ENCODE peak calls at places on chromosome 6, in six cellular contexts. One of them, this sample, is unnamed.

GRCh38 chr6:148750826-148751225 is 4.0 kb downstream of the UST start:
- DNase-seq in neuronal stem cell: no peak
- DNase-seq in HL-60: no peak
- DNase-seq in GM12865: no peak
- DNase-seq in keratinocyte: no peak
- DNase-seq in AG04450: no peak
- DNase-seq in this sample: no peak

GRCh38 chr6:149929422-149929821 is 6.5 kb upstream of the RAET1G start:
- DNase-seq in neuronal stem cell: no peak
- DNase-seq in HL-60: no peak
- DNase-seq in GM12865: no peak
- DNase-seq in keratinocyte: no peak
- DNase-seq in AG04450: no peak
- DNase-seq in this sample: no peak

GRCh38 chr6:90217621-90218496 is 78.8 kb downstream of the BACH2 start:
- DNase-seq in neuronal stem cell: no peak
- DNase-seq in HL-60: no peak
- DNase-seq in GM12865: no peak
- DNase-seq in keratinocyte: no peak
- DNase-seq in AG04450: no peak
- DNase-seq in this sample: no peak

GRCh38 chr6:41061196-41061726 is 8.3 kb downstream of the APOBEC2 start:
- DNase-seq in neuronal stem cell: no peak
- DNase-seq in HL-60: no peak
- DNase-seq in GM12865: no peak
- DNase-seq in keratinocyte: no peak
- DNase-seq in AG04450: no peak
- DNase-seq in this sample: no peak

GRCh38 chr6:158080849-158081656 is 87.0 kb downstream of the SERAC1 start:
- DNase-seq in neuronal stem cell: no peak
- DNase-seq in HL-60: no peak
- DNase-seq in GM12865: no peak
- DNase-seq in keratinocyte: no peak
- DNase-seq in AG04450: no peak
- DNase-seq in this sample: no peak

GRCh38 chr6:67615796-67616195 is 1019.3 kb upstream of the ADGRB3 start:
- DNase-seq in neuronal stem cell: no peak
- DNase-seq in HL-60: no peak
- DNase-seq in GM12865: no peak
- DNase-seq in keratinocyte: no peak
- DNase-seq in AG04450: no peak
- DNase-seq in this sample: peak

GRCh38 chr6:43076093-43076927 is at the start of gene PTK7:
- DNase-seq in neuronal stem cell: peak
- DNase-seq in HL-60: no peak
- DNase-seq in GM12865: no peak
- DNase-seq in keratinocyte: no peak
- DNase-seq in AG04450: no peak
- DNase-seq in this sample: peak

GRCh38 chr6:52155791-52156576 is 30.2 kb upstream of the IL17A start:
- DNase-seq in neuronal stem cell: no peak
- DNase-seq in HL-60: no peak
- DNase-seq in GM12865: peak
- DNase-seq in keratinocyte: no peak
- DNase-seq in AG04450: no peak
- DNase-seq in this sample: no peak

GRCh38 chr6:20811112-20811746 is 277.0 kb downstream of the CDKAL1 start:
- DNase-seq in neuronal stem cell: peak
- DNase-seq in HL-60: no peak
- DNase-seq in GM12865: no peak
- DNase-seq in keratinocyte: peak
- DNase-seq in AG04450: peak
- DNase-seq in this sample: peak

GRCh38 chr6:80872194-80872950 is 765.9 kb downstream of the BCKDHB start:
- DNase-seq in neuronal stem cell: no peak
- DNase-seq in HL-60: no peak
- DNase-seq in GM12865: no peak
- DNase-seq in keratinocyte: no peak
- DNase-seq in AG04450: no peak
- DNase-seq in this sample: no peak

GRCh38 chr6:72262254-72262653 is 359.6 kb upstream of the KCNQ5 start:
- DNase-seq in neuronal stem cell: no peak
- DNase-seq in HL-60: no peak
- DNase-seq in GM12865: no peak
- DNase-seq in keratinocyte: no peak
- DNase-seq in AG04450: no peak
- DNase-seq in this sample: no peak

GRCh38 chr6:32127409-32127716 is 683 bp downstream of the ATF6B start:
- DNase-seq in neuronal stem cell: no peak
- DNase-seq in HL-60: no peak
- DNase-seq in GM12865: no peak
- DNase-seq in keratinocyte: no peak
- DNase-seq in AG04450: no peak
- DNase-seq in this sample: no peak

GRCh38 chr6:32129297-32130088 is 595 bp downstream of the FKBPL start:
- DNase-seq in neuronal stem cell: no peak
- DNase-seq in HL-60: no peak
- DNase-seq in GM12865: no peak
- DNase-seq in keratinocyte: no peak
- DNase-seq in AG04450: no peak
- DNase-seq in this sample: no peak

GRCh38 chr6:32126880-32127279 is 1.2 kb downstream of the ATF6B start:
- DNase-seq in neuronal stem cell: no peak
- DNase-seq in HL-60: no peak
- DNase-seq in GM12865: no peak
- DNase-seq in keratinocyte: no peak
- DNase-seq in AG04450: no peak
- DNase-seq in this sample: no peak

GRCh38 chr6:32127717-32128592 is at the start of gene ATF6B:
- DNase-seq in neuronal stem cell: peak
- DNase-seq in HL-60: peak
- DNase-seq in GM12865: peak
- DNase-seq in keratinocyte: peak
- DNase-seq in AG04450: peak
- DNase-seq in this sample: peak

GRCh38 chr6:32128751-32129296 is 778 bp upstream of the ATF6B start:
- DNase-seq in neuronal stem cell: no peak
- DNase-seq in HL-60: no peak
- DNase-seq in GM12865: no peak
- DNase-seq in keratinocyte: no peak
- DNase-seq in AG04450: no peak
- DNase-seq in this sample: no peak
- H3K4me3 ChIP-seq in neuronal stem cell: no peak
- H3K4me3 ChIP-seq in HL-60: peak
- H3K4me3 ChIP-seq in GM12865: no peak
- H3K4me3 ChIP-seq in keratinocyte: peak
- H3K4me3 ChIP-seq in AG04450: peak
- H3K4me3 ChIP-seq in this sample: no peak

GRCh38 chr6:7726416-7727149 is 684 bp downstream of the BMP6 start:
- DNase-seq in neuronal stem cell: peak
- DNase-seq in HL-60: no peak
- DNase-seq in GM12865: peak
- DNase-seq in keratinocyte: no peak
- DNase-seq in AG04450: no peak
- DNase-seq in this sample: peak

GRCh38 chr6:7725412-7725811 is 487 bp upstream of the BMP6 start:
- DNase-seq in neuronal stem cell: no peak
- DNase-seq in HL-60: no peak
- DNase-seq in GM12865: no peak
- DNase-seq in keratinocyte: no peak
- DNase-seq in AG04450: no peak
- DNase-seq in this sample: no peak

GRCh38 chr6:7727150-7727950 is 1.5 kb downstream of the BMP6 start:
- DNase-seq in neuronal stem cell: peak
- DNase-seq in HL-60: no peak
- DNase-seq in GM12865: peak
- DNase-seq in keratinocyte: no peak
- DNase-seq in AG04450: no peak
- DNase-seq in this sample: peak

GRCh38 chr6:7727951-7728854 is 2.3 kb downstream of the BMP6 start:
- DNase-seq in neuronal stem cell: peak
- DNase-seq in HL-60: peak
- DNase-seq in GM12865: peak
- DNase-seq in keratinocyte: no peak
- DNase-seq in AG04450: no peak
- DNase-seq in this sample: peak

GRCh38 chr6:7725849-7726415 is at the start of gene BMP6:
- DNase-seq in neuronal stem cell: peak
- DNase-seq in HL-60: peak
- DNase-seq in GM12865: peak
- DNase-seq in keratinocyte: peak
- DNase-seq in AG04450: peak
- DNase-seq in this sample: peak
- H3K4me3 ChIP-seq in neuronal stem cell: peak
- H3K4me3 ChIP-seq in HL-60: peak
- H3K4me3 ChIP-seq in GM12865: peak
- H3K4me3 ChIP-seq in keratinocyte: peak
- H3K4me3 ChIP-seq in AG04450: peak
- H3K4me3 ChIP-seq in this sample: peak

GRCh38 chr6:75333811-75334210 is 49.2 kb upstream of the TMEM30A start:
- DNase-seq in neuronal stem cell: no peak
- DNase-seq in HL-60: no peak
- DNase-seq in GM12865: no peak
- DNase-seq in keratinocyte: no peak
- DNase-seq in AG04450: no peak
- DNase-seq in this sample: no peak
- H3K4me3 ChIP-seq in neuronal stem cell: peak
- H3K4me3 ChIP-seq in HL-60: no peak
- H3K4me3 ChIP-seq in GM12865: no peak
- H3K4me3 ChIP-seq in keratinocyte: no peak
- H3K4me3 ChIP-seq in AG04450: no peak
- H3K4me3 ChIP-seq in this sample: no peak

DNA sequence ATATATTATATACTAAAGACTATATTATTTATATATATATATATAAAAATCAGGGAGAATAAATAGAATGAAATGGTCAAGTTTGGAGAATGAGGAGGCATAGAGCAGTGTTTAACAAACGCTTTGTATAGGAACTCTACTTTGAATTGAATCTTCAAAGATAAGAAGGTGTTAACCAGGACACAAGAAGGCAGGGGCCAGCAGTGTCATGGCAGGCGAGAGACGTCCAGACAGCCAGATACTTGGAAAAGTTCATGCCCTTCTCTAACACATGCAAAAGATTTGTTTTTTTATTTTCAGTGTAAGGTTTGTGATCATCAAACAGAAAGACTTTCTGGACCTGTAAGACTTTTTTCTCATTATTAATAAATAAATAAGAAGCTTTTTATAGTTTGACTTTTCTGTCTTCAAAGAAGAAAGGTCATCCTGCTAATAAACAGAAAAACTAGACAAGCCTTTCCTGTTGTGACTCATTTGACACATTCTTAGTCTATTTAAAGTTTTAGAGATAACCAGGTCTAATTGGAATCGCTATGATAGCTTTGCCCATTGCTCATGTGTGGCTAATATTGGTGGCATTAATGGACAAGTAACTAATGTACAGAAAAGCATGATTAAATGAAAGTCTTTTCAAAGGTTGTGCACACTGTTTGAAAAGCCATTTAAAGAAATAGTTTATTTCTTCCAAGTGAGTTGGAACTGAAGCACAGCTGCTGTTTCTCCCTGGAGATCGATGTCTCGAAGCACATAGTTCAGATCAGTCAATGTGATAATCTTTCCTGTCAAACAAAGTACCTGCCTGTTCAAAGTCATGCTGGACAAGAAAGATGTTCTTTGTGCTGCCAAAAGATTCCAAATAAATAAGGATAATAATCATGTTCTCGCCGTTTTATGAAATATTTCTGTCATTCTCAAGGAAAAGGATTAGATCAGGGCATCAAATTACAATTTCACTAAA is 420.4 kb upstream of the OPRM1 start:
- DNase-seq in neuronal stem cell: no peak
- DNase-seq in HL-60: no peak
- DNase-seq in GM12865: no peak
- DNase-seq in keratinocyte: no peak
- DNase-seq in AG04450: no peak
- DNase-seq in this sample: no peak
- H3K4me3 ChIP-seq in neuronal stem cell: no peak
- H3K4me3 ChIP-seq in HL-60: no peak
- H3K4me3 ChIP-seq in GM12865: no peak
- H3K4me3 ChIP-seq in keratinocyte: no peak
- H3K4me3 ChIP-seq in AG04450: no peak
- H3K4me3 ChIP-seq in this sample: no peak

GRCh38 chr6:26657268-26657667 is 2.3 kb downstream of the ZNF322 start:
- DNase-seq in neuronal stem cell: no peak
- DNase-seq in HL-60: no peak
- DNase-seq in GM12865: no peak
- DNase-seq in keratinocyte: no peak
- DNase-seq in AG04450: no peak
- DNase-seq in this sample: no peak
- H3K4me3 ChIP-seq in neuronal stem cell: no peak
- H3K4me3 ChIP-seq in HL-60: no peak
- H3K4me3 ChIP-seq in GM12865: no peak
- H3K4me3 ChIP-seq in keratinocyte: no peak
- H3K4me3 ChIP-seq in AG04450: no peak
- H3K4me3 ChIP-seq in this sample: no peak

GRCh38 chr6:112251170-112251945 is 3.0 kb downstream of the LAMA4 start:
- DNase-seq in neuronal stem cell: no peak
- DNase-seq in HL-60: no peak
- DNase-seq in GM12865: no peak
- DNase-seq in keratinocyte: no peak
- DNase-seq in AG04450: no peak
- DNase-seq in this sample: no peak

GRCh38 chr6:112254921-112255320 is 554 bp upstream of the LAMA4 start:
- DNase-seq in neuronal stem cell: no peak
- DNase-seq in HL-60: no peak
- DNase-seq in GM12865: no peak
- DNase-seq in keratinocyte: no peak
- DNase-seq in AG04450: no peak
- DNase-seq in this sample: no peak

GRCh38 chr6:112253505-112253841 is 894 bp downstream of the LAMA4 start:
- DNase-seq in neuronal stem cell: no peak
- DNase-seq in HL-60: no peak
- DNase-seq in GM12865: no peak
- DNase-seq in keratinocyte: no peak
- DNase-seq in AG04450: no peak
- DNase-seq in this sample: peak

GRCh38 chr6:112253842-112254816 is at the start of gene LAMA4:
- DNase-seq in neuronal stem cell: peak
- DNase-seq in HL-60: peak
- DNase-seq in GM12865: no peak
- DNase-seq in keratinocyte: no peak
- DNase-seq in AG04450: no peak
- DNase-seq in this sample: peak

GRCh38 chr6:112252571-112253504 is 1.5 kb downstream of the LAMA4 start:
- DNase-seq in neuronal stem cell: no peak
- DNase-seq in HL-60: no peak
- DNase-seq in GM12865: no peak
- DNase-seq in keratinocyte: no peak
- DNase-seq in AG04450: no peak
- DNase-seq in this sample: peak
- H3K4me3 ChIP-seq in neuronal stem cell: peak
- H3K4me3 ChIP-seq in HL-60: no peak
- H3K4me3 ChIP-seq in GM12865: no peak
- H3K4me3 ChIP-seq in keratinocyte: no peak
- H3K4me3 ChIP-seq in AG04450: peak
- H3K4me3 ChIP-seq in this sample: peak

This sample was measured in cardiac muscle cell.